ENCODE peak calls at places on chromosome 3, in six cellular contexts. One of them, this sample, is unnamed.

GRCh38 chr3:127637546-127637945 is 8.6 kb downstream of the PODXL2 start:
- DNase-seq in kidney epithelial cell: no peak
- DNase-seq in bronchial epithelial cell: no peak
- DNase-seq in IMR-90: no peak
- DNase-seq in A549: no peak
- DNase-seq in cardiac fibroblast: no peak
- DNase-seq in this sample: no peak

GRCh38 chr3:58150800-58151199 is 60.0 kb downstream of the DNASE1L3 start:
- DNase-seq in kidney epithelial cell: no peak
- DNase-seq in bronchial epithelial cell: peak
- DNase-seq in IMR-90: no peak
- DNase-seq in A549: no peak
- DNase-seq in cardiac fibroblast: no peak
- DNase-seq in this sample: peak

GRCh38 chr3:29668233-29668632 is 387.4 kb downstream of the RBMS3 start:
- DNase-seq in kidney epithelial cell: no peak
- DNase-seq in bronchial epithelial cell: peak
- DNase-seq in IMR-90: no peak
- DNase-seq in A549: no peak
- DNase-seq in cardiac fibroblast: no peak
- DNase-seq in this sample: peak

GRCh38 chr3:142168514-142168913 is 19.2 kb upstream of the TFDP2 start:
- DNase-seq in kidney epithelial cell: no peak
- DNase-seq in bronchial epithelial cell: no peak
- DNase-seq in IMR-90: no peak
- DNase-seq in A549: no peak
- DNase-seq in cardiac fibroblast: no peak
- DNase-seq in this sample: no peak

GRCh38 chr3:54427501-54427900 is 305.1 kb downstream of the CACNA2D3 start:
- DNase-seq in kidney epithelial cell: no peak
- DNase-seq in bronchial epithelial cell: no peak
- DNase-seq in IMR-90: no peak
- DNase-seq in A549: no peak
- DNase-seq in cardiac fibroblast: no peak
- DNase-seq in this sample: peak

GRCh38 chr3:43872301-43872700 is 181.6 kb downstream of the ABHD5 start:
- DNase-seq in kidney epithelial cell: peak
- DNase-seq in bronchial epithelial cell: peak
- DNase-seq in IMR-90: peak
- DNase-seq in A549: peak
- DNase-seq in cardiac fibroblast: peak
- DNase-seq in this sample: peak

GRCh38 chr3:161149529-161149928 is 44.4 kb upstream of the B3GALNT1 start:
- DNase-seq in kidney epithelial cell: no peak
- DNase-seq in bronchial epithelial cell: no peak
- DNase-seq in IMR-90: no peak
- DNase-seq in A549: no peak
- DNase-seq in cardiac fibroblast: peak
- DNase-seq in this sample: no peak

GRCh38 chr3:136353461-136353860 is 103.3 kb downstream of the PCCB start:
- DNase-seq in kidney epithelial cell: no peak
- DNase-seq in bronchial epithelial cell: no peak
- DNase-seq in IMR-90: no peak
- DNase-seq in A549: no peak
- DNase-seq in cardiac fibroblast: no peak
- DNase-seq in this sample: no peak

GRCh38 chr3:42656680-42657610 is 3.4 kb downstream of the ZBTB47 start:
- DNase-seq in kidney epithelial cell: no peak
- DNase-seq in bronchial epithelial cell: no peak
- DNase-seq in IMR-90: no peak
- DNase-seq in A549: no peak
- DNase-seq in cardiac fibroblast: no peak
- DNase-seq in this sample: no peak

GRCh38 chr3:11465744-11466611 is 177.7 kb downstream of the VGLL4 start:
- DNase-seq in kidney epithelial cell: no peak
- DNase-seq in bronchial epithelial cell: no peak
- DNase-seq in IMR-90: peak
- DNase-seq in A549: no peak
- DNase-seq in cardiac fibroblast: peak
- DNase-seq in this sample: peak

GRCh38 chr3:23128655-23129054 is 74.5 kb upstream of the UBE2E2 start:
- DNase-seq in kidney epithelial cell: no peak
- DNase-seq in bronchial epithelial cell: no peak
- DNase-seq in IMR-90: no peak
- DNase-seq in A549: no peak
- DNase-seq in cardiac fibroblast: no peak
- DNase-seq in this sample: no peak

GRCh38 chr3:195555110-195555509 is 12.0 kb upstream of the PPP1R2 start:
- DNase-seq in kidney epithelial cell: no peak
- DNase-seq in bronchial epithelial cell: no peak
- DNase-seq in IMR-90: no peak
- DNase-seq in A549: no peak
- DNase-seq in cardiac fibroblast: no peak
- DNase-seq in this sample: no peak

GRCh38 chr3:183844606-183845005 is 19.2 kb upstream of the MAP6D1 start:
- DNase-seq in kidney epithelial cell: peak
- DNase-seq in bronchial epithelial cell: peak
- DNase-seq in IMR-90: peak
- DNase-seq in A549: no peak
- DNase-seq in cardiac fibroblast: peak
- DNase-seq in this sample: peak

GRCh38 chr3:160449660-160450598 is at the start of gene TRIM59:
- DNase-seq in kidney epithelial cell: peak
- DNase-seq in bronchial epithelial cell: peak
- DNase-seq in IMR-90: peak
- DNase-seq in A549: peak
- DNase-seq in cardiac fibroblast: peak
- DNase-seq in this sample: peak

GRCh38 chr3:138241061-138241460 is 54.0 kb downstream of the ARMC8 start:
- DNase-seq in kidney epithelial cell: no peak
- DNase-seq in bronchial epithelial cell: peak
- DNase-seq in IMR-90: peak
- DNase-seq in A549: no peak
- DNase-seq in cardiac fibroblast: peak
- DNase-seq in this sample: peak

GRCh38 chr3:27279153-27279552 is 90.0 kb downstream of the NEK10 start:
- DNase-seq in kidney epithelial cell: no peak
- DNase-seq in bronchial epithelial cell: peak
- DNase-seq in IMR-90: no peak
- DNase-seq in A549: peak
- DNase-seq in cardiac fibroblast: peak
- DNase-seq in this sample: peak
- TF ChIP-seq CTCF in kidney epithelial cell: peak
- TF ChIP-seq CTCF in bronchial epithelial cell: peak
- TF ChIP-seq CTCF in IMR-90: peak
- TF ChIP-seq CTCF in A549: peak
- TF ChIP-seq CTCF in cardiac fibroblast: peak
- TF ChIP-seq CTCF in this sample: peak

GRCh38 chr3:55570361-55570760 is 83.3 kb upstream of the WNT5A start:
- DNase-seq in kidney epithelial cell: no peak
- DNase-seq in bronchial epithelial cell: no peak
- DNase-seq in IMR-90: no peak
- DNase-seq in A549: no peak
- DNase-seq in cardiac fibroblast: peak
- DNase-seq in this sample: no peak
- H3K4me3 ChIP-seq in kidney epithelial cell: no peak
- H3K4me3 ChIP-seq in bronchial epithelial cell: no peak
- H3K4me3 ChIP-seq in IMR-90: no peak
- H3K4me3 ChIP-seq in A549: no peak
- H3K4me3 ChIP-seq in cardiac fibroblast: no peak
- H3K4me3 ChIP-seq in this sample: no peak

GRCh38 chr3:78165876-78166275 is 1126.0 kb downstream of the ROBO2 start:
- DNase-seq in kidney epithelial cell: no peak
- DNase-seq in bronchial epithelial cell: peak
- DNase-seq in IMR-90: no peak
- DNase-seq in A549: no peak
- DNase-seq in cardiac fibroblast: peak
- DNase-seq in this sample: peak
- TF ChIP-seq CTCF in kidney epithelial cell: peak
- TF ChIP-seq CTCF in bronchial epithelial cell: no peak
- TF ChIP-seq CTCF in IMR-90: peak
- TF ChIP-seq CTCF in A549: no peak
- TF ChIP-seq CTCF in cardiac fibroblast: peak
- TF ChIP-seq CTCF in this sample: peak

DNA sequence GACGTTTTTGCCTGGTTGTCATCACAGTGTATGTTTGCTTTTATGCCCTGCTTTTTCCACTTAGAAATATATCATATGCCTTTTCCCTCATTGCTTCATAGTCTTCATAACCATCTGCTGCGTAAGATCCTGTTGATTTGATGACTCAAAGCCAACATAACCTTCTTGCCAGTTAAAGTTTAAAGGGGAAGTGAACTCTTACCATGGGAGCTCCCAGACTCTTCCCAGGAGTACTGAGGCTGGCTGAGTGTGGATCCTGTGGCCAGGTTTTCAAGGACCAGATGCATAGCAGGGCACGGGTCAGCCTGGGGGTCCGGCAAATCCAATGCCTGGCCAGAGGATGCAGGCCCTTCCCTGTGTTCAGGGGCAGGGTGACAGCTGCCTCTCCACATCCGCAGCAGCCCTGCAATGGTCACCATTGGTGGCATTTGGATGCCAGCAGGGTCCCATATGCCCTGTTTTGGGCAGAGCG is 42.0 kb upstream of the SACM1L start:
- DNase-seq in kidney epithelial cell: no peak
- DNase-seq in bronchial epithelial cell: peak
- DNase-seq in IMR-90: peak
- DNase-seq in A549: peak
- DNase-seq in cardiac fibroblast: peak
- DNase-seq in this sample: peak
- H3K4me3 ChIP-seq in kidney epithelial cell: no peak
- H3K4me3 ChIP-seq in bronchial epithelial cell: no peak
- H3K4me3 ChIP-seq in IMR-90: no peak
- H3K4me3 ChIP-seq in A549: no peak
- H3K4me3 ChIP-seq in cardiac fibroblast: no peak
- H3K4me3 ChIP-seq in this sample: no peak

GRCh38 chr3:126132751-126133511 is 47.5 kb downstream of the ALDH1L1 start:
- DNase-seq in kidney epithelial cell: no peak
- DNase-seq in bronchial epithelial cell: no peak
- DNase-seq in IMR-90: peak
- DNase-seq in A549: peak
- DNase-seq in cardiac fibroblast: peak
- DNase-seq in this sample: peak
- TF ChIP-seq CTCF in kidney epithelial cell: peak
- TF ChIP-seq CTCF in bronchial epithelial cell: peak
- TF ChIP-seq CTCF in IMR-90: peak
- TF ChIP-seq CTCF in A549: peak
- TF ChIP-seq CTCF in cardiac fibroblast: peak
- TF ChIP-seq CTCF in this sample: peak

GRCh38 chr3:99875573-99875924 is 57.9 kb downstream of the CMSS1 start:
- DNase-seq in kidney epithelial cell: no peak
- DNase-seq in bronchial epithelial cell: peak
- DNase-seq in IMR-90: peak
- DNase-seq in A549: peak
- DNase-seq in cardiac fibroblast: peak
- DNase-seq in this sample: peak

GRCh38 chr3:99869621-99870020 is 52.0 kb downstream of the CMSS1 start:
- DNase-seq in kidney epithelial cell: no peak
- DNase-seq in bronchial epithelial cell: no peak
- DNase-seq in IMR-90: no peak
- DNase-seq in A549: no peak
- DNase-seq in cardiac fibroblast: no peak
- DNase-seq in this sample: no peak

GRCh38 chr3:99871231-99871898 is 53.7 kb downstream of the CMSS1 start:
- DNase-seq in kidney epithelial cell: no peak
- DNase-seq in bronchial epithelial cell: no peak
- DNase-seq in IMR-90: no peak
- DNase-seq in A549: no peak
- DNase-seq in cardiac fibroblast: no peak
- DNase-seq in this sample: no peak

GRCh38 chr3:99870712-99871111 is 53.0 kb downstream of the CMSS1 start:
- DNase-seq in kidney epithelial cell: no peak
- DNase-seq in bronchial epithelial cell: no peak
- DNase-seq in IMR-90: no peak
- DNase-seq in A549: no peak
- DNase-seq in cardiac fibroblast: no peak
- DNase-seq in this sample: no peak

GRCh38 chr3:99872633-99873254 is 55.1 kb downstream of the CMSS1 start:
- DNase-seq in kidney epithelial cell: no peak
- DNase-seq in bronchial epithelial cell: no peak
- DNase-seq in IMR-90: no peak
- DNase-seq in A549: no peak
- DNase-seq in cardiac fibroblast: no peak
- DNase-seq in this sample: no peak
- H3K4me3 ChIP-seq in kidney epithelial cell: peak
- H3K4me3 ChIP-seq in bronchial epithelial cell: no peak
- H3K4me3 ChIP-seq in IMR-90: peak
- H3K4me3 ChIP-seq in A549: no peak
- H3K4me3 ChIP-seq in cardiac fibroblast: peak
- H3K4me3 ChIP-seq in this sample: no peak

GRCh38 chr3:190121061-190121765 is 516 bp upstream of the P3H2 start:
- DNase-seq in kidney epithelial cell: no peak
- DNase-seq in bronchial epithelial cell: no peak
- DNase-seq in IMR-90: no peak
- DNase-seq in A549: no peak
- DNase-seq in cardiac fibroblast: no peak
- DNase-seq in this sample: no peak
- TF ChIP-seq CTCF in kidney epithelial cell: no peak
- TF ChIP-seq CTCF in bronchial epithelial cell: no peak
- TF ChIP-seq CTCF in IMR-90: no peak
- TF ChIP-seq CTCF in A549: no peak
- TF ChIP-seq CTCF in cardiac fibroblast: no peak
- TF ChIP-seq CTCF in this sample: peak

GRCh38 chr3:188407158-188407880 is 253.4 kb downstream of the LPP start:
- DNase-seq in kidney epithelial cell: no peak
- DNase-seq in bronchial epithelial cell: no peak
- DNase-seq in IMR-90: peak
- DNase-seq in A549: no peak
- DNase-seq in cardiac fibroblast: no peak
- DNase-seq in this sample: no peak
- H3K4me3 ChIP-seq in kidney epithelial cell: no peak
- H3K4me3 ChIP-seq in bronchial epithelial cell: no peak
- H3K4me3 ChIP-seq in IMR-90: no peak
- H3K4me3 ChIP-seq in A549: no peak
- H3K4me3 ChIP-seq in cardiac fibroblast: no peak
- H3K4me3 ChIP-seq in this sample: no peak

GRCh38 chr3:33233884-33234283 is 15.3 kb upstream of the SUSD5 start:
- DNase-seq in kidney epithelial cell: no peak
- DNase-seq in bronchial epithelial cell: no peak
- DNase-seq in IMR-90: no peak
- DNase-seq in A549: no peak
- DNase-seq in cardiac fibroblast: no peak
- DNase-seq in this sample: no peak
- TF ChIP-seq CTCF in kidney epithelial cell: no peak
- TF ChIP-seq CTCF in bronchial epithelial cell: no peak
- TF ChIP-seq CTCF in IMR-90: no peak
- TF ChIP-seq CTCF in A549: no peak
- TF ChIP-seq CTCF in cardiac fibroblast: no peak
- TF ChIP-seq CTCF in this sample: no peak

This sample was measured in epithelial cell of esophagus.